ENCODE peak calls at places on chromosomes 13 and 19, in seven cellular contexts. Z, M, D, L, K, V and W are unnamed samples.

GRCh38 chr19:17953869-17954268 is 13.0 kb upstream of the KCNN1 start:
- DNase-seq in Z (no peak), M (no peak), D (no peak), L (no peak), K (no peak), V (no peak), W (no peak)

GRCh38 chr19:52659013-52659412 is 20.9 kb upstream of the ZNF83 start:
- DNase-seq in Z (no peak), M (no peak), D (no peak), L (no peak), K (no peak), V (no peak), W (no peak)

GRCh38 chr19:41362143-41362847 is 1.7 kb downstream of the B9D2 start:
- DNase-seq in Z (no peak), M (peak; percentile 83), D (no peak), L (no peak), K (no peak), V (no peak), W (no peak)

GRCh38 chr13:45325806-45326205 is 15.2 kb downstream of the TPT1 start:
- DNase-seq in Z (no peak), M (peak; percentile 92), D (no peak), L (peak; percentile 72), K (peak; percentile 48), V (peak; percentile 81), W (no peak)

GRCh38 chr19:50721441-50722137 is 1.6 kb upstream of the CLEC11A start:
- DNase-seq in Z (no peak), M (no peak), D (no peak), L (no peak), K (no peak), V (peak; percentile 12), W (no peak)

GRCh38 chr13:18943273-18943672 is 238.4 kb downstream of the TUBA3C start:
- DNase-seq in Z (no peak), M (no peak), D (no peak), L (no peak), K (no peak), V (no peak), W (no peak)

GRCh38 chr13:59823495-59823894 is 340.2 kb downstream of the DIAPH3 start:
- DNase-seq in Z (no peak), M (peak; percentile 70), D (no peak), L (no peak), K (no peak), V (peak; percentile 35), W (no peak)

GRCh38 chr19:45772130-45772880 is 3.3 kb upstream of the SIX5 start:
- DNase-seq in Z (no peak), M (no peak), D (no peak), L (no peak), K (no peak), V (no peak), W (no peak)

GRCh38 chr13:39968646-39969475 is 313.4 kb downstream of the COG6 start:
- DNase-seq in Z (no peak), M (peak; percentile 19), D (no peak), L (no peak), K (no peak), V (no peak), W (no peak)

GRCh38 chr19:38527466-38528136 is 90.2 kb downstream of the MAP4K1 start:
- DNase-seq in Z (no peak), M (no peak), D (peak; percentile 30), L (no peak), K (no peak), V (no peak), W (no peak)

GRCh38 chr19:35986664-35987570 is 8.1 kb upstream of the SDHAF1 start:
- DNase-seq in Z (no peak), M (no peak), D (peak; percentile 60), L (peak; percentile 34), K (peak; percentile 35), V (no peak), W (peak; percentile 38)

GRCh38 chr19:6588508-6589345 is 2.2 kb downstream of the CD70 start:
- DNase-seq in Z (no peak), M (no peak), D (no peak), L (no peak), K (no peak), V (no peak), W (no peak)

GRCh38 chr19:50983625-50984292 is at the start of gene KLK7:
- DNase-seq in Z (no peak), M (no peak), D (no peak), L (no peak), K (no peak), V (no peak), W (no peak)

GRCh38 chr13:48709213-48709612 is 55.5 kb downstream of the CYSLTR2 start:
- DNase-seq in Z (no peak), M (peak; percentile 89), D (no peak), L (no peak), K (no peak), V (no peak), W (no peak)

GRCh38 chr19:19362075-19362474 is 41.4 kb downstream of the MAU2 start:
- DNase-seq in Z (no peak), M (no peak), D (no peak), L (no peak), K (no peak), V (no peak), W (no peak)

GRCh38 chr13:106038752-106039151 is 496.7 kb downstream of the EFNB2 start:
- DNase-seq in Z (no peak), M (peak; percentile 80), D (no peak), L (no peak), K (no peak), V (peak; percentile 73), W (no peak)

GRCh38 chr19:5349041-5349440 is 8.4 kb upstream of the PTPRS start:
- DNase-seq in Z (no peak), M (no peak), D (no peak), L (no peak), K (no peak), V (peak; percentile 14), W (no peak)
- TF ChIP-seq CTCF in Z (peak; percentile 28), M (no peak), D (no peak), L (no peak), K (no peak), V (no peak), W (no peak)

DNA sequence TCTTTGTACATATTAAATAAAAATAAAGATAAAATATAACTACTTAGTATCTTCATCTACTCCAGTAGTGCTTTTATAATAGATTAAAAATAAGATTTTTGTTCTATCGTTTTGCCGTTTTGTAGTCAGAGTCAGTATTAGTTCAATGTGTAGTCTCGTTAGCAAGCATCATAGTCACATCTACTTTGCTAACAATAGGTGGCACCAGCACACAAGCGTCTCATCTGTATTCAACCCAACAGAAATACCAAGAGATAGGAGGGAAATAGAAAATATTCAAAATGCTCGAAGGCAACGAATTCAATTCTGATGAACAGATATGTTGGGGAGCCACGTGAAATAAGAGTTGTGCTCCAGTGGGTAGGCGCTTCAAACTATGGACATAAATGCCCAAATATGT is 21.4 kb upstream of the MICU2 start:
- DNase-seq in Z (no peak), M (peak; percentile 69), D (no peak), L (no peak), K (no peak), V (peak; percentile 65), W (no peak)
- TF ChIP-seq CTCF in Z (peak; percentile 59), M (peak; percentile 78), D (no peak), L (peak; percentile 45), K (no peak), V (no peak), W (no peak)

GRCh38 chr19:48836089-48837017 is at the start of gene HSD17B14:
- DNase-seq in Z (peak; percentile 73), M (no peak), D (peak; percentile 71), L (no peak), K (no peak), V (no peak), W (peak; percentile 59)
- TF ChIP-seq CTCF in Z (peak; percentile 47), M (no peak), D (no peak), L (peak; percentile 31), K (no peak), V (no peak), W (peak; percentile 16)

DNA sequence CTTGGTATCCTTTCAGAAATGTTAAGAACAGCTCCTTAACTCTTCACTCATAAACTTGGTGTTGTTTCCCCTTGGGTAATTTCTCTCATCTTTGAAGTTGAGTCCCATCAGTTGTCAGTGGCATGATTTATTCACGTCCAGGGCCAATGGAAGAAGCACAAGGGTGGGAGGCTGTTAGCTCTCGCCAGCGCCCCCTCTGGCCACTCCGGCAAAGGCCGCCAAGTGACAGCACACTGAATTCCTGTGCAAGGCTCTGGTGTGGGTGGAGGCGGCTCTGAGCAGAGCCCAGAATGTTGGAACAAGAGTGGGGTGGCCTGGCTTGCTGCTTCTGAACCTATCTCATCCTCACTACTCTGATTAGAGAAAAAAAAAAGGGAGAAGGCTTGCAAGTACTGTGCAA is 13.1 kb upstream of the MEDAG start:
- DNase-seq in Z (no peak), M (peak; percentile 23), D (peak; percentile 75), L (no peak), K (peak; percentile 57), V (peak; percentile 26), W (peak; percentile 76)
- TF ChIP-seq CTCF in Z (peak; percentile 70), M (peak; percentile 37), D (peak; percentile 57), L (peak; percentile 33), K (no peak), V (peak; percentile 26), W (peak; percentile 85)